ENCODE peak calls at places on chromosomes 4 and X, in six cellular contexts. X, N, C, T, G and J are unnamed samples. For H3K36me3, the result is how much of the 10 kb centered on the place peaks cover.

GRCh38 chrX:3326721-3327120 is 19.7 kb downstream of the MXRA5 start:
- DNase-seq in X (no peak), N (no peak), C (no peak), T (no peak), G (no peak), J (no peak)

GRCh38 chr4:26839534-26839951 is 21.1 kb upstream of the STIM2 start:
- DNase-seq in X (no peak), N (no peak), C (no peak), T (no peak), G (peak), J (no peak)

GRCh38 chr4:57639566-57640328 is 529.6 kb upstream of the IGFBP7 start:
- DNase-seq in X (no peak), N (no peak), C (no peak), T (no peak), G (no peak), J (no peak)

GRCh38 chr4:168666531-168666930 is 169.7 kb downstream of the PALLD start:
- DNase-seq in X (no peak), N (peak), C (no peak), T (no peak), G (peak), J (no peak)

GRCh38 chrX:107978707-107979307 is 3.4 kb downstream of the TEX13B start:
- DNase-seq in X (peak), N (peak), C (no peak), T (no peak), G (peak), J (no peak)

GRCh38 chrX:119488749-119489148 is 20.5 kb downstream of the SLC25A5 start:
- DNase-seq in X (peak), N (peak), C (peak), T (peak), G (peak), J (peak)

GRCh38 chr4:55312491-55313101 is 33.4 kb upstream of the SRD5A3 start:
- DNase-seq in X (peak), N (peak), C (no peak), T (peak), G (peak), J (peak)

GRCh38 chr4:188403272-188403671 is 264.0 kb downstream of the TRIML1 start:
- DNase-seq in X (no peak), N (no peak), C (no peak), T (no peak), G (no peak), J (no peak)

GRCh38 chrX:8429692-8430249 is 34.9 kb upstream of the VCX3B start:
- DNase-seq in X (no peak), N (no peak), C (no peak), T (no peak), G (no peak), J (no peak)

GRCh38 chr4:3873446-3874415 is 107.5 kb downstream of the ADRA2C start:
- DNase-seq in X (no peak), N (no peak), C (no peak), T (no peak), G (no peak), J (no peak)

GRCh38 chrX:20680998-20681397 is 414.3 kb upstream of the RPS6KA3 start:
- DNase-seq in X (no peak), N (no peak), C (no peak), T (no peak), G (no peak), J (no peak)

GRCh38 chrX:38061335-38061734 is 55.0 kb downstream of the SYTL5 start:
- DNase-seq in X (no peak), N (no peak), C (no peak), T (no peak), G (peak), J (no peak)

GRCh38 chrX:108304210-108304609 is 134.0 kb downstream of the COL4A6 start:
- DNase-seq in X (peak), N (no peak), C (no peak), T (no peak), G (peak), J (no peak)

GRCh38 chrX:71128915-71129765 is 10.7 kb downstream of the MED12 start:
- DNase-seq in X (peak), N (peak), C (peak), T (peak), G (peak), J (peak)

GRCh38 chrX:44953734-44954502 is 80.9 kb downstream of the KDM6A start:
- DNase-seq in X (no peak), N (no peak), C (no peak), T (no peak), G (no peak), J (no peak)

GRCh38 chrX:15930585-15930984 is 76.0 kb upstream of the AP1S2 start:
- DNase-seq in X (peak), N (no peak), C (no peak), T (no peak), G (peak), J (no peak)

GRCh38 chrX:105701310-105702052 is 120.9 kb upstream of the NRK start:
- DNase-seq in X (no peak), N (no peak), C (no peak), T (no peak), G (peak), J (no peak)

GRCh38 chr4:38145033-38145673 is 185.0 kb downstream of the PTTG2 start:
- DNase-seq in X (no peak), N (no peak), C (no peak), T (no peak), G (no peak), J (no peak)

GRCh38 chr4:37767546-37767945 is 58.9 kb upstream of the PGM2 start:
- DNase-seq in X (no peak), N (peak), C (peak), T (peak), G (peak), J (no peak)

GRCh38 chr4:161248880-161249279 is 914.9 kb downstream of the FSTL5 start:
- DNase-seq in X (no peak), N (no peak), C (no peak), T (no peak), G (no peak), J (no peak)

GRCh38 chrX:71228063-71228642 is 5.1 kb downstream of the GJB1 start:
- DNase-seq in X (no peak), N (no peak), C (no peak), T (no peak), G (no peak), J (no peak)

GRCh38 chrX:77087529-77088169 is 359.5 kb upstream of the FGF16 start:
- DNase-seq in X (no peak), N (peak), C (peak), T (peak), G (peak), J (no peak)

GRCh38 chrX:148574247-148574973 is 74.0 kb downstream of the AFF2 start:
- DNase-seq in X (peak), N (no peak), C (no peak), T (no peak), G (no peak), J (no peak)

GRCh38 chr4:183422962-183423653 is 21.3 kb upstream of the CDKN2AIP start:
- DNase-seq in X (no peak), N (no peak), C (no peak), T (no peak), G (peak), J (no peak)

GRCh38 chr4:152099061-152099425 is 338.2 kb upstream of the GATB start:
- DNase-seq in X (no peak), N (no peak), C (no peak), T (no peak), G (no peak), J (no peak)

GRCh38 chr4:48227662-48228061 is 42.0 kb downstream of the TEC start:
- DNase-seq in X (no peak), N (no peak), C (no peak), T (no peak), G (no peak), J (no peak)
- H3K27ac ChIP-seq in X (no peak), N (no peak), C (no peak), T (no peak), G (no peak), J (no peak)

DNA sequence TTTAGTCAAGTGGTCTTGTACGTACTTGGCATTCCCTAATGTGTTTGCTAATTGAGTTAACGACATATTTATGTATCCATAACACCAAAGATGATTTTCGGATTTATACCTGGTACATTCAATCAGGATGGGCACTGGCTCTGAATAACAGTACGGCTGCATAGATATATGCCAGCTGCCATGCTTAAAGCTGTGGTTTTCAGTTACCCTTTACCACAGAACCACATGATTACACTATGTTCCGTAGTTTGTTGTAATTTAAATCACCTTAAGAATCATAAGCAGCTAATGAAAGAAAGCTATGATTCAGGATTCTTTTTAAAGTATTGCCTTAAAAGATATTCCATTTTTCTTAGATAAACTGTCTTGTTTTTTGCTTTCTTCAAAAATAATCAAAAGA is 53.6 kb downstream of the FIP1L1 start:
- DNase-seq in X (no peak), N (no peak), C (no peak), T (no peak), G (no peak), J (no peak)
- H3K36me3 ChIP-seq in X (half or more), N (under half), C (under half), T (under half), G (under half), J (under half)

GRCh38 chr4:5784960-5785611 is 74.1 kb downstream of the EVC start:
- DNase-seq in X (no peak), N (no peak), C (no peak), T (no peak), G (no peak), J (no peak)
- H3K27ac ChIP-seq in X (no peak), N (no peak), C (no peak), T (no peak), G (no peak), J (no peak)

GRCh38 chrX:136867518-136867917 is 13.0 kb downstream of the RBMX start:
- DNase-seq in X (no peak), N (no peak), C (no peak), T (no peak), G (peak), J (no peak)
- H3K36me3 ChIP-seq in X (half or more), N (under half), C (under half), T (under half), G (under half), J (under half)

DNA sequence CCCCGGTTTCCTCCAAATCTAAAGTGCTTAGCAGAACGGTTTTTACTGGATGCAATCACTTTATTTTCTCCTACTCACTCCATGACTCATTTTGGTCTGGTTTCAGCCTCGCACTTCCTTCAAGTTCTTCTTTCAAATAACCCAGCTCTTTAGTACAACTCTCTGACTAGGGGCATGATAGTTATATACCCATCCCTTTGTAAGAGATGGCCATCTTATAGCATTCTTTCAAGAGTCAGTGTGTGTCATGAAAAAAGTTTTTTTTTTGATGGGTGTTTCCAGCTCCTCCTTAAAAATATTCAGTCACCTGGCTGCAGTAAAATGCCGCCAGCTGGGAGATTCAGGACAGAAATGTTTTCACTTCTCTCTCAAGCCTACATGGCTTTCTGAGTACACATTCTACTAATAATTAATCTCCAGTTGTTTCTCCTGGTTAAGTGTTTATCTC is 139.4 kb downstream of the GASK1B start:
- DNase-seq in X (no peak), N (peak), C (no peak), T (no peak), G (peak), J (no peak)
- H3K27ac ChIP-seq in X (no peak), N (no peak), C (no peak), T (peak), G (no peak), J (no peak)

DNA sequence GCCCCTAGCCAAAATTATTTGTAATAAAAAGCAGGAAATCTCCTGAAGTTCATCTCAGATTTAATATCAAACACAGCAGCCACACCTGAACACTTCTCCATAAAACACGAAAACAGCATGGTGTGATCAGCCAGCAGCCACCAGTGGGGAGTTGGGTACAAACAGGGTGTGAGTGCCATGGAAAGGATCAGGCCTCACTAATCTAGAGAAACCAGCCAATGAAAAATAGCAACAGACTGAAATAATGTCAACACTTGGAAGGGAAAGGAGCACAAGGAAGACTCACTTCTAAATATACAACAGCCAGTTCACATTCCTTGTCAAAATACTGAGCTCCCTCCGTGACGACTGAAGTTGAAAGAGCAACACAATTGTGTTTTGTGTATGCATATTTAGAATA is 46.0 kb downstream of the SLC7A11 start:
- DNase-seq in X (no peak), N (no peak), C (no peak), T (no peak), G (no peak), J (no peak)
- H3K36me3 ChIP-seq in X (under half), N (under half), C (under half), T (under half), G (under half), J (under half)

GRCh38 chr4:52917836-52918235 is 55.7 kb downstream of the RASL11B start:
- DNase-seq in X (no peak), N (no peak), C (no peak), T (no peak), G (no peak), J (no peak)
- H3K27ac ChIP-seq in X (no peak), N (no peak), C (no peak), T (no peak), G (no peak), J (no peak)

GRCh38 chrX:49176421-49177326 is 5.0 kb downstream of the PLP2 start:
- DNase-seq in X (no peak), N (no peak), C (no peak), T (no peak), G (no peak), J (no peak)
- H3K36me3 ChIP-seq in X (half or more), N (under half), C (under half), T (under half), G (under half), J (under half)

GRCh38 chrX:12779534-12779933 is 11.7 kb upstream of the PRPS2 start:
- DNase-seq in X (no peak), N (no peak), C (no peak), T (no peak), G (no peak), J (no peak)
- H3K27ac ChIP-seq in X (no peak), N (no peak), C (no peak), T (no peak), G (no peak), J (no peak)

GRCh38 chrX:48919360-48919821 is 567 bp upstream of the PIM2 start:
- DNase-seq in X (no peak), N (no peak), C (no peak), T (no peak), G (no peak), J (peak)

GRCh38 chrX:48919947-48920712 is 1.3 kb upstream of the PIM2 start:
- DNase-seq in X (peak), N (no peak), C (no peak), T (no peak), G (no peak), J (peak)

GRCh38 chrX:48917139-48917980 is 1.5 kb downstream of the PIM2 start:
- DNase-seq in X (peak), N (peak), C (peak), T (peak), G (peak), J (peak)

GRCh38 chrX:48918303-48918643 is 551 bp downstream of the PIM2 start:
- DNase-seq in X (peak), N (no peak), C (no peak), T (no peak), G (no peak), J (no peak)

GRCh38 chrX:48918644-48919340 is at the start of gene PIM2:
- DNase-seq in X (peak), N (peak), C (peak), T (peak), G (peak), J (peak)
- H3K36me3 ChIP-seq in X (half or more), N (under half), C (under half), T (under half), G (under half), J (under half)